ENCODE peak calls at places on chromosomes 6 and 20, in four cellular contexts. K, B, W and O are unnamed samples.
A peak's percentile ranks its signal among the peaks of the same experiment; 100 is the strongest.

GRCh38 chr20:41245086-41245707 is 72.3 kb downstream of the ZHX3 start:
- DNase-seq in K (no peak), B (peak; percentile 52), W (no peak), O (peak; percentile 28)

GRCh38 chr6:36120979-36121706 is 9.2 kb upstream of the MAPK13 start:
- DNase-seq in K (peak; percentile 74), B (peak; percentile 42), W (peak; percentile 63), O (peak; percentile 54)

GRCh38 chr20:17295151-17295726 is 68.4 kb downstream of the PCSK2 start:
- DNase-seq in K (no peak), B (no peak), W (no peak), O (no peak)

GRCh38 chr6:25829375-25829774 is 2.5 kb downstream of the SLC17A1 start:
- DNase-seq in K (no peak), B (no peak), W (no peak), O (no peak)

GRCh38 chr6:127279815-127280214 is 13.2 kb downstream of the RNF146 start:
- DNase-seq in K (no peak), B (no peak), W (no peak), O (no peak)

GRCh38 chr6:73231986-73232391 is 6.7 kb upstream of the KHDC1L start:
- DNase-seq in K (no peak), B (no peak), W (no peak), O (no peak)

GRCh38 chr6:128508588-128509296 is 11.7 kb downstream of the PTPRK start:
- DNase-seq in K (no peak), B (peak; percentile 88), W (peak; percentile 94), O (peak; percentile 89)

GRCh38 chr6:20058912-20059311 is 153.4 kb downstream of the MBOAT1 start:
- DNase-seq in K (no peak), B (no peak), W (no peak), O (no peak)

GRCh38 chr6:112502348-112503130 is 155.4 kb downstream of the RFPL4B start:
- DNase-seq in K (no peak), B (peak; percentile 58), W (no peak), O (peak; percentile 36)

GRCh38 chr6:116405663-116406329 is 35.0 kb downstream of the DSE start:
- DNase-seq in K (no peak), B (peak; percentile 71), W (peak; percentile 79), O (peak; percentile 79)

GRCh38 chr20:40283689-40284088 is 405.3 kb downstream of the MAFB start:
- DNase-seq in K (no peak), B (no peak), W (no peak), O (no peak)

GRCh38 chr20:13684566-13685222 is 46.0 kb upstream of the TASP1 start:
- DNase-seq in K (no peak), B (no peak), W (no peak), O (peak; percentile 54)

GRCh38 chr6:32462609-32463008 is 22.9 kb downstream of the HLA-DRA start:
- DNase-seq in K (peak; percentile 76), B (no peak), W (peak; percentile 85), O (no peak)

GRCh38 chr6:49978332-49979226 is 9.2 kb upstream of the DEFB113 start:
- DNase-seq in K (no peak), B (peak; percentile 13), W (no peak), O (no peak)

GRCh38 chr6:46381579-46381978 is 109.7 kb downstream of the RCAN2 start:
- DNase-seq in K (no peak), B (no peak), W (no peak), O (no peak)

GRCh38 chr6:165770430-165771082 is 107.5 kb upstream of the PDE10A start:
- DNase-seq in K (no peak), B (no peak), W (no peak), O (no peak)